ENCODE peak calls at places on chromosomes 2 and 18, in six cellular contexts. One of them, this sample, is unnamed.

GRCh38 chr2:7241041-7241440 is 323.8 kb downstream of the RNF144A start:
- DNase-seq in heart left ventricle: no peak
- DNase-seq in CD8-positive, alpha-beta T cell: no peak
- DNase-seq in upper lobe of right lung: no peak
- DNase-seq in PC-9: no peak
- DNase-seq in CD4-positive, alpha-beta T cell: no peak
- DNase-seq in this sample: no peak

GRCh38 chr18:67590571-67591141 is 74.1 kb upstream of the DSEL start:
- DNase-seq in heart left ventricle: no peak
- DNase-seq in CD8-positive, alpha-beta T cell: no peak
- DNase-seq in upper lobe of right lung: no peak
- DNase-seq in PC-9: no peak
- DNase-seq in CD4-positive, alpha-beta T cell: no peak
- DNase-seq in this sample: peak

GRCh38 chr2:17181051-17181450 is 337.2 kb downstream of the RAD51AP2 start:
- DNase-seq in heart left ventricle: no peak
- DNase-seq in CD8-positive, alpha-beta T cell: no peak
- DNase-seq in upper lobe of right lung: no peak
- DNase-seq in PC-9: no peak
- DNase-seq in CD4-positive, alpha-beta T cell: no peak
- DNase-seq in this sample: no peak

GRCh38 chr18:68147728-68148127 is 567.2 kb downstream of the TMX3 start:
- DNase-seq in heart left ventricle: no peak
- DNase-seq in CD8-positive, alpha-beta T cell: no peak
- DNase-seq in upper lobe of right lung: no peak
- DNase-seq in PC-9: no peak
- DNase-seq in CD4-positive, alpha-beta T cell: no peak
- DNase-seq in this sample: no peak

GRCh38 chr2:128293870-128294455 is 24.7 kb downstream of the HS6ST1 start:
- DNase-seq in heart left ventricle: no peak
- DNase-seq in CD8-positive, alpha-beta T cell: no peak
- DNase-seq in upper lobe of right lung: no peak
- DNase-seq in PC-9: no peak
- DNase-seq in CD4-positive, alpha-beta T cell: no peak
- DNase-seq in this sample: no peak

GRCh38 chr2:171723724-171724683 is 36.7 kb downstream of the DYNC1I2 start:
- DNase-seq in heart left ventricle: no peak
- DNase-seq in CD8-positive, alpha-beta T cell: no peak
- DNase-seq in upper lobe of right lung: no peak
- DNase-seq in PC-9: no peak
- DNase-seq in CD4-positive, alpha-beta T cell: no peak
- DNase-seq in this sample: peak

GRCh38 chr2:218873359-218874194 is 7.1 kb upstream of the WNT10A start:
- DNase-seq in heart left ventricle: no peak
- DNase-seq in CD8-positive, alpha-beta T cell: no peak
- DNase-seq in upper lobe of right lung: no peak
- DNase-seq in PC-9: no peak
- DNase-seq in CD4-positive, alpha-beta T cell: no peak
- DNase-seq in this sample: no peak

GRCh38 chr2:160822006-160822405 is 328.4 kb upstream of the RBMS1 start:
- DNase-seq in heart left ventricle: no peak
- DNase-seq in CD8-positive, alpha-beta T cell: no peak
- DNase-seq in upper lobe of right lung: no peak
- DNase-seq in PC-9: no peak
- DNase-seq in CD4-positive, alpha-beta T cell: no peak
- DNase-seq in this sample: no peak

GRCh38 chr2:219766658-219767057 is 139.2 kb downstream of the SLC4A3 start:
- DNase-seq in heart left ventricle: peak
- DNase-seq in CD8-positive, alpha-beta T cell: no peak
- DNase-seq in upper lobe of right lung: no peak
- DNase-seq in PC-9: no peak
- DNase-seq in CD4-positive, alpha-beta T cell: no peak
- DNase-seq in this sample: no peak

GRCh38 chr2:113075600-113075999 is 7.8 kb downstream of the IL1F10 start:
- DNase-seq in heart left ventricle: no peak
- DNase-seq in CD8-positive, alpha-beta T cell: no peak
- DNase-seq in upper lobe of right lung: no peak
- DNase-seq in PC-9: no peak
- DNase-seq in CD4-positive, alpha-beta T cell: no peak
- DNase-seq in this sample: no peak

GRCh38 chr2:219173176-219173575 is 3.3 kb upstream of the SLC23A3 start:
- DNase-seq in heart left ventricle: no peak
- DNase-seq in CD8-positive, alpha-beta T cell: no peak
- DNase-seq in upper lobe of right lung: no peak
- DNase-seq in PC-9: no peak
- DNase-seq in CD4-positive, alpha-beta T cell: no peak
- DNase-seq in this sample: no peak

GRCh38 chr2:19600506-19600905 is 242.1 kb upstream of the OSR1 start:
- DNase-seq in heart left ventricle: no peak
- DNase-seq in CD8-positive, alpha-beta T cell: no peak
- DNase-seq in upper lobe of right lung: no peak
- DNase-seq in PC-9: no peak
- DNase-seq in CD4-positive, alpha-beta T cell: no peak
- DNase-seq in this sample: no peak

GRCh38 chr18:48943333-48943732 is 7.4 kb downstream of the SMAD7 start:
- DNase-seq in heart left ventricle: no peak
- DNase-seq in CD8-positive, alpha-beta T cell: no peak
- DNase-seq in upper lobe of right lung: peak
- DNase-seq in PC-9: no peak
- DNase-seq in CD4-positive, alpha-beta T cell: no peak
- DNase-seq in this sample: no peak
- H3K27ac ChIP-seq in heart left ventricle: peak
- H3K27ac ChIP-seq in CD8-positive, alpha-beta T cell: no peak
- H3K27ac ChIP-seq in upper lobe of right lung: peak
- H3K27ac ChIP-seq in PC-9: peak
- H3K27ac ChIP-seq in CD4-positive, alpha-beta T cell: no peak
- H3K27ac ChIP-seq in this sample: peak

DNA sequence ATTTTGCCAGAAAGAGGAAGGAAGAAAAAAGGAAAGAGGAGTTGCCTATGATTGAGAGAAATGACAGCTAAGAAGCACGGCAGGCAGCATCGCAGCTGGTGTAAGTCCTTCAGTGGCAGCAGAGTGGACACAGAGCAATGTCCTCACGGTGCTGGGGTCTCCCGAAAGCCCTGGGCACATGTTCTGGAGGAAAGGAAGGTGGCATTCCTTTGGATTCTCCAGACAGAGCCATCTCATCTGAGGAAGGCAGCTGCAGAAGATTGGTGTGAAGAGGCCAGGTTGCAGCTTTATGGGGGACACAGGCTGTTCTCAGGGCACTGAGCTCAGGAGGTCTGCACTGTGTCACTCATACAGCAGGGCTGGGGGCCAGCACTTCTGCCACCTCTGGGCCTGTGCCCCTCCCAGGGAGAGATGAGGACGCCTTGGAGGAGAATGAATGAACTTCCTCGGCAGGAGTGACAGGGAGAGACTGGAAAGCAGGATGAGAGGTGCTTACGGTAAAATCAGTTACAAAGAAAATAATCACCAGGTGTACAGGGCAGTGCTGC is 252.0 kb upstream of the MYT1L start:
- DNase-seq in heart left ventricle: no peak
- DNase-seq in CD8-positive, alpha-beta T cell: no peak
- DNase-seq in upper lobe of right lung: no peak
- DNase-seq in PC-9: no peak
- DNase-seq in CD4-positive, alpha-beta T cell: no peak
- DNase-seq in this sample: no peak
- TF ChIP-seq CTCF in heart left ventricle: no peak
- TF ChIP-seq CTCF in CD8-positive, alpha-beta T cell: no peak
- TF ChIP-seq CTCF in upper lobe of right lung: no peak
- TF ChIP-seq CTCF in PC-9: no peak
- TF ChIP-seq CTCF in CD4-positive, alpha-beta T cell: no peak
- TF ChIP-seq CTCF in this sample: no peak

GRCh38 chr2:233453111-233453915 is 99.0 kb downstream of the DGKD start:
- DNase-seq in heart left ventricle: peak
- DNase-seq in CD8-positive, alpha-beta T cell: no peak
- DNase-seq in upper lobe of right lung: peak
- DNase-seq in PC-9: no peak
- DNase-seq in CD4-positive, alpha-beta T cell: no peak
- DNase-seq in this sample: no peak

GRCh38 chr2:233455491-233455890 is 101.2 kb downstream of the DGKD start:
- DNase-seq in heart left ventricle: peak
- DNase-seq in CD8-positive, alpha-beta T cell: no peak
- DNase-seq in upper lobe of right lung: peak
- DNase-seq in PC-9: no peak
- DNase-seq in CD4-positive, alpha-beta T cell: no peak
- DNase-seq in this sample: no peak

GRCh38 chr2:233451950-233452349 is 97.7 kb downstream of the DGKD start:
- DNase-seq in heart left ventricle: no peak
- DNase-seq in CD8-positive, alpha-beta T cell: no peak
- DNase-seq in upper lobe of right lung: peak
- DNase-seq in PC-9: no peak
- DNase-seq in CD4-positive, alpha-beta T cell: no peak
- DNase-seq in this sample: no peak

GRCh38 chr2:233455006-233455405 is 100.7 kb downstream of the DGKD start:
- DNase-seq in heart left ventricle: peak
- DNase-seq in CD8-positive, alpha-beta T cell: no peak
- DNase-seq in upper lobe of right lung: peak
- DNase-seq in PC-9: no peak
- DNase-seq in CD4-positive, alpha-beta T cell: no peak
- DNase-seq in this sample: no peak

GRCh38 chr2:233453916-233454315 is 99.6 kb downstream of the DGKD start:
- DNase-seq in heart left ventricle: no peak
- DNase-seq in CD8-positive, alpha-beta T cell: no peak
- DNase-seq in upper lobe of right lung: peak
- DNase-seq in PC-9: no peak
- DNase-seq in CD4-positive, alpha-beta T cell: no peak
- DNase-seq in this sample: no peak
- H3K27ac ChIP-seq in heart left ventricle: no peak
- H3K27ac ChIP-seq in CD8-positive, alpha-beta T cell: no peak
- H3K27ac ChIP-seq in upper lobe of right lung: no peak
- H3K27ac ChIP-seq in PC-9: no peak
- H3K27ac ChIP-seq in CD4-positive, alpha-beta T cell: no peak
- H3K27ac ChIP-seq in this sample: no peak

DNA sequence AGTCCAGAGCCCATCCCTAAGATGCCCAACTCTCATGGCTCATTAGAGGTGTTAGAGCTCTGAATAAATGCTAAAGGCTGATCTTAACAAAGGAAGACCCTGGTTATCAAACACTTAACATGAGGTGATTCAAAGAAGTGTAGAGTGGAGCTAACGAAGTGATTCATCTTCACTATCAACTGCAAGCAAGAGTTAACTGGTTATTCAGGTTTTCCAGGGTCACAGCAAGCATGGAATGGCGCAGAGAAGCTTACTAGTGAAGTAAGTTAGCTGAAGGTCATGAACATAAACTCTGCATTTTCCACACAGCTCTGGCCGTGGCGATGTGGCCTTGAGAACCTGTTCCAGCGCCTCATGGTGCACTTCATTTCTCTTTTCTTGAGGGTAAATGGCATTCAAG is 17.0 kb downstream of the RND3 start:
- DNase-seq in heart left ventricle: no peak
- DNase-seq in CD8-positive, alpha-beta T cell: no peak
- DNase-seq in upper lobe of right lung: no peak
- DNase-seq in PC-9: peak
- DNase-seq in CD4-positive, alpha-beta T cell: no peak
- DNase-seq in this sample: no peak
- TF ChIP-seq CTCF in heart left ventricle: no peak
- TF ChIP-seq CTCF in CD8-positive, alpha-beta T cell: no peak
- TF ChIP-seq CTCF in upper lobe of right lung: no peak
- TF ChIP-seq CTCF in PC-9: no peak
- TF ChIP-seq CTCF in CD4-positive, alpha-beta T cell: no peak
- TF ChIP-seq CTCF in this sample: no peak

DNA sequence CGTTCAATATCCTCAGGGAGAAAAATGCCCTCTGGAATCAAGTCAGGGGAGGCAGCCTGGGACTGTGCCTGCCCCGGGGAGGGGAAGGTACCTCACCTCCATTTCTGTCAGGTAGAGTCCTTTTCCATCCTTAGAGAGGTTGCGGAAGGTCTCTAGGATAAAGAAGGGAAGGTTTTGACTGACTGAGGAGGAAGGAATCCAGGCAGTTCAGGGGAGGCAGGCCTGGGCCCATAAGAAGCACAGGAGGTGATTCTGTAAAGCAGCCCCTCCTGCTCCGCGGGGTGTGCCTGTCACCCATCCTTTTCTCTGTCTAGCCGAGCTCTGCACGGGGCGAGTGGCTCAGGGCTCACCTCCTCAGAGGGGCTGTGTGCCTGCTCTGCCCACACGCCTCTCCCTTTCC is 76.0 kb downstream of the CAPN13 start:
- DNase-seq in heart left ventricle: no peak
- DNase-seq in CD8-positive, alpha-beta T cell: no peak
- DNase-seq in upper lobe of right lung: peak
- DNase-seq in PC-9: no peak
- DNase-seq in CD4-positive, alpha-beta T cell: no peak
- DNase-seq in this sample: no peak
- H3K27ac ChIP-seq in heart left ventricle: no peak
- H3K27ac ChIP-seq in CD8-positive, alpha-beta T cell: no peak
- H3K27ac ChIP-seq in upper lobe of right lung: no peak
- H3K27ac ChIP-seq in PC-9: no peak
- H3K27ac ChIP-seq in CD4-positive, alpha-beta T cell: no peak
- H3K27ac ChIP-seq in this sample: no peak

DNA sequence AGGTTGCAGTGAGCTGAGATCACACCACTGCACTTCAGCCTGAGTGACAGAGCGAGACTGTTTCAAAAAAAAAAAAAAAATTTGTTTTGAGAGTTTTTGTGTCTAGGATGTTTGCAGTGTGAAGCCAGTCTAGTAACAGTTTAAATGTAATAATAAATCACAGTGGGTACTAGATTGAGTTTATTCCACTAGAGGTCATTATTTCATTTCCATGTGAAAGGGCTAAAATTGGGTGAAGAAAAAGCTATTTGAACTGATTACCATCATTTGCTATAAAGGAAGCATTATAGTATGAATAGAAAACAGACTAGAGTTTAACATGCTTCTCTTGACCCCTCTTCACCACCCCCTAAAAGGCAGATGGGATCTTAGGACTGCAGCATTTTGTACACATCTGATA is 20.3 kb downstream of the SNRPD1 start:
- DNase-seq in heart left ventricle: no peak
- DNase-seq in CD8-positive, alpha-beta T cell: no peak
- DNase-seq in upper lobe of right lung: no peak
- DNase-seq in PC-9: no peak
- DNase-seq in CD4-positive, alpha-beta T cell: no peak
- DNase-seq in this sample: peak
- TF ChIP-seq CTCF in heart left ventricle: no peak
- TF ChIP-seq CTCF in CD8-positive, alpha-beta T cell: no peak
- TF ChIP-seq CTCF in upper lobe of right lung: no peak
- TF ChIP-seq CTCF in PC-9: no peak
- TF ChIP-seq CTCF in CD4-positive, alpha-beta T cell: no peak
- TF ChIP-seq CTCF in this sample: peak

GRCh38 chr2:95307036-95307435 is 9.9 kb downstream of the KCNIP3 start:
- DNase-seq in heart left ventricle: no peak
- DNase-seq in CD8-positive, alpha-beta T cell: no peak
- DNase-seq in upper lobe of right lung: no peak
- DNase-seq in PC-9: no peak
- DNase-seq in CD4-positive, alpha-beta T cell: no peak
- DNase-seq in this sample: no peak
- H3K27ac ChIP-seq in heart left ventricle: no peak
- H3K27ac ChIP-seq in CD8-positive, alpha-beta T cell: no peak
- H3K27ac ChIP-seq in upper lobe of right lung: no peak
- H3K27ac ChIP-seq in PC-9: no peak
- H3K27ac ChIP-seq in CD4-positive, alpha-beta T cell: no peak
- H3K27ac ChIP-seq in this sample: no peak

This sample was measured in cardiac muscle cell.